ENCODE peak calls at places on chromosomes 1 and 21, in four cellular contexts. One of them, this sample, is unnamed.

GRCh38 chr1:40766017-40766416 is 17.6 kb upstream of the KCNQ4 start:
- DNase-seq in skeletal muscle cell: no peak
- DNase-seq in H9: no peak
- DNase-seq in GM13976: no peak
- DNase-seq in this sample: no peak

GRCh38 chr1:229470406-229471043 is 36.6 kb upstream of the ACTA1 start:
- DNase-seq in skeletal muscle cell: no peak
- DNase-seq in H9: no peak
- DNase-seq in GM13976: no peak
- DNase-seq in this sample: no peak

GRCh38 chr1:63779872-63780271 is 6.1 kb downstream of the ROR1 start:
- DNase-seq in skeletal muscle cell: no peak
- DNase-seq in H9: no peak
- DNase-seq in GM13976: no peak
- DNase-seq in this sample: no peak

GRCh38 chr1:82604524-82604923 is 803.8 kb downstream of the ADGRL2 start:
- DNase-seq in skeletal muscle cell: no peak
- DNase-seq in H9: peak
- DNase-seq in GM13976: no peak
- DNase-seq in this sample: no peak

GRCh38 chr1:201215531-201216357 is 25.1 kb downstream of the IGFN1 start:
- DNase-seq in skeletal muscle cell: no peak
- DNase-seq in H9: no peak
- DNase-seq in GM13976: no peak
- DNase-seq in this sample: no peak

GRCh38 chr1:185284533-185285244 is 32.4 kb downstream of the IVNS1ABP start:
- DNase-seq in skeletal muscle cell: no peak
- DNase-seq in H9: no peak
- DNase-seq in GM13976: no peak
- DNase-seq in this sample: no peak

GRCh38 chr1:78728359-78728758 is 78.7 kb downstream of the IFI44 start:
- DNase-seq in skeletal muscle cell: no peak
- DNase-seq in H9: no peak
- DNase-seq in GM13976: no peak
- DNase-seq in this sample: no peak

GRCh38 chr1:37557402-37557801 is 662 bp downstream of the DNALI1 start:
- DNase-seq in skeletal muscle cell: no peak
- DNase-seq in H9: no peak
- DNase-seq in GM13976: no peak
- DNase-seq in this sample: no peak

GRCh38 chr1:206909167-206909882 is 12.1 kb downstream of the IL24 start:
- DNase-seq in skeletal muscle cell: no peak
- DNase-seq in H9: peak
- DNase-seq in GM13976: no peak
- DNase-seq in this sample: no peak

GRCh38 chr1:81873946-81874345 is 73.2 kb downstream of the ADGRL2 start:
- DNase-seq in skeletal muscle cell: no peak
- DNase-seq in H9: no peak
- DNase-seq in GM13976: no peak
- DNase-seq in this sample: no peak

GRCh38 chr1:42847111-42847580 is 733 bp downstream of the ZNF691 start:
- DNase-seq in skeletal muscle cell: no peak
- DNase-seq in H9: no peak
- DNase-seq in GM13976: no peak
- DNase-seq in this sample: no peak

GRCh38 chr1:39214021-39214713 is 9.7 kb downstream of the MACF1 start:
- DNase-seq in skeletal muscle cell: no peak
- DNase-seq in H9: no peak
- DNase-seq in GM13976: no peak
- DNase-seq in this sample: no peak

GRCh38 chr21:43740497-43741156 is 21.7 kb downstream of the PDXK start:
- DNase-seq in skeletal muscle cell: no peak
- DNase-seq in H9: peak
- DNase-seq in GM13976: no peak
- DNase-seq in this sample: no peak

GRCh38 chr1:185297986-185298385 is 19.1 kb downstream of the IVNS1ABP start:
- DNase-seq in skeletal muscle cell: no peak
- DNase-seq in H9: no peak
- DNase-seq in GM13976: no peak
- DNase-seq in this sample: no peak

GRCh38 chr1:22186316-22186715 is 43.4 kb upstream of the WNT4 start:
- DNase-seq in skeletal muscle cell: no peak
- DNase-seq in H9: no peak
- DNase-seq in GM13976: no peak
- DNase-seq in this sample: no peak

GRCh38 chr1:67148516-67149178 is 13.9 kb upstream of the C1orf141 start:
- DNase-seq in skeletal muscle cell: no peak
- DNase-seq in H9: no peak
- DNase-seq in GM13976: no peak
- DNase-seq in this sample: no peak

GRCh38 chr21:45505416-45506021 is 36.7 kb downstream of the SLC19A1 start:
- DNase-seq in skeletal muscle cell: no peak
- DNase-seq in H9: no peak
- DNase-seq in GM13976: no peak
- DNase-seq in this sample: no peak

GRCh38 chr1:220692436-220693228 is 2.5 kb downstream of the C1orf115 start:
- DNase-seq in skeletal muscle cell: no peak
- DNase-seq in H9: no peak
- DNase-seq in GM13976: no peak
- DNase-seq in this sample: no peak

GRCh38 chr1:6688001-6688400 is 13.6 kb downstream of the DNAJC11 start:
- DNase-seq in skeletal muscle cell: no peak
- DNase-seq in H9: no peak
- DNase-seq in GM13976: no peak
- DNase-seq in this sample: no peak

GRCh38 chr1:46180082-46180616 is 3.9 kb upstream of the P3R3URF start:
- DNase-seq in skeletal muscle cell: no peak
- DNase-seq in H9: peak
- DNase-seq in GM13976: no peak
- DNase-seq in this sample: no peak

GRCh38 chr1:247390996-247391395 is 25.0 kb upstream of the NLRP3 start:
- DNase-seq in skeletal muscle cell: no peak
- DNase-seq in H9: no peak
- DNase-seq in GM13976: no peak
- DNase-seq in this sample: no peak

GRCh38 chr1:198032668-198033067 is 115.5 kb downstream of the LHX9 start:
- DNase-seq in skeletal muscle cell: no peak
- DNase-seq in H9: no peak
- DNase-seq in GM13976: no peak
- DNase-seq in this sample: no peak

GRCh38 chr1:44105810-44106209 is 12.8 kb upstream of the KLF17 start:
- DNase-seq in skeletal muscle cell: no peak
- DNase-seq in H9: no peak
- DNase-seq in GM13976: no peak
- DNase-seq in this sample: no peak

GRCh38 chr21:17513214-17514123 is 626 bp downstream of the CXADR start:
- DNase-seq in skeletal muscle cell: no peak
- DNase-seq in H9: peak
- DNase-seq in GM13976: peak
- DNase-seq in this sample: no peak

GRCh38 chr1:166974647-166975345 is 544 bp downstream of the ILDR2 start:
- DNase-seq in skeletal muscle cell: no peak
- DNase-seq in H9: no peak
- DNase-seq in GM13976: peak
- DNase-seq in this sample: no peak

GRCh38 chr1:53077599-53077965 is 15.6 kb downstream of the PODN start:
- DNase-seq in skeletal muscle cell: no peak
- DNase-seq in H9: no peak
- DNase-seq in GM13976: no peak
- DNase-seq in this sample: no peak

GRCh38 chr1:29962356-29962755 is 726.0 kb downstream of the PTPRU start:
- DNase-seq in skeletal muscle cell: no peak
- DNase-seq in H9: no peak
- DNase-seq in GM13976: no peak
- DNase-seq in this sample: no peak